ENCODE peak calls at places on chromosomes 5 and 9, in eight cellular contexts. N is left ventricle myocardium inferior, C is HCT116, J is H7, X is GM23248, O is GM06990, A is fibroblast of villous mesenchyme, R is AG04449. B is an unnamed sample.
A peak's percentile ranks its signal among the peaks of the same experiment; 100 is the strongest.

GRCh38 chr9:110148384-110148783 is 59.6 kb downstream of the C9orf152 start:
- DNase-seq in N (no peak), C (no peak), J (no peak), X (peak; percentile 33), O (peak; percentile 67), A (peak; percentile 55), R (no peak), B (no peak)

GRCh38 chr5:4572713-4573112 is 567.4 kb upstream of the ADAMTS16 start:
- DNase-seq in N (no peak), C (no peak), J (no peak), X (no peak), O (no peak), A (no peak), R (no peak), B (no peak)

GRCh38 chr5:5387789-5388188 is 34.7 kb upstream of the ICE1 start:
- DNase-seq in N (no peak), C (no peak), J (no peak), X (no peak), O (no peak), A (peak; percentile 37), R (no peak), B (no peak)

GRCh38 chr5:142866563-142867275 is 96.5 kb downstream of the ARHGAP26 start:
- DNase-seq in N (no peak), C (peak; percentile 67), J (peak; percentile 69), X (peak; percentile 81), O (peak; percentile 14), A (peak; percentile 59), R (no peak), B (no peak)

GRCh38 chr5:96080557-96080956 is 118.9 kb upstream of the ELL2 start:
- DNase-seq in N (no peak), C (no peak), J (no peak), X (peak; percentile 69), O (no peak), A (peak; percentile 72), R (no peak), B (no peak)

GRCh38 chr9:38053697-38054461 is 15.1 kb downstream of the SHB start:
- DNase-seq in N (no peak), C (no peak), J (no peak), X (no peak), O (no peak), A (no peak), R (no peak), B (no peak)

GRCh38 chr5:133225671-133226152 is 173.9 kb downstream of the HSPA4 start:
- DNase-seq in N (no peak), C (no peak), J (no peak), X (peak; percentile 28), O (no peak), A (peak; percentile 83), R (no peak), B (no peak)

GRCh38 chr5:135944967-135945560 is 9.7 kb downstream of the LECT2 start:
- DNase-seq in N (no peak), C (peak; percentile 71), J (peak; percentile 56), X (peak; percentile 88), O (no peak), A (peak; percentile 92), R (peak; percentile 56), B (peak; percentile 54)

GRCh38 chr5:153476767-153477166 is 13.7 kb upstream of the GRIA1 start:
- DNase-seq in N (no peak), C (peak; percentile 40), J (no peak), X (peak; percentile 84), O (no peak), A (peak; percentile 77), R (peak; percentile 54), B (peak; percentile 93)

GRCh38 chr9:124295097-124295794 is 37.5 kb downstream of the NEK6 start:
- DNase-seq in N (no peak), C (no peak), J (no peak), X (no peak), O (no peak), A (peak; percentile 62), R (no peak), B (no peak)

GRCh38 chr5:131109540-131110255 is 55.4 kb downstream of the HINT1 start:
- DNase-seq in N (no peak), C (peak; percentile 35), J (peak; percentile 36), X (peak; percentile 62), O (no peak), A (peak; percentile 53), R (peak; percentile 3), B (peak; percentile 2)

GRCh38 chr5:131104169-131104775 is 60.8 kb downstream of the HINT1 start:
- DNase-seq in N (no peak), C (no peak), J (no peak), X (no peak), O (no peak), A (no peak), R (no peak), B (no peak)

GRCh38 chr5:131110256-131110594 is 54.8 kb downstream of the HINT1 start:
- DNase-seq in N (no peak), C (no peak), J (no peak), X (no peak), O (no peak), A (no peak), R (no peak), B (no peak)

GRCh38 chr5:131112424-131112823 is 52.6 kb downstream of the HINT1 start:
- DNase-seq in N (no peak), C (no peak), J (no peak), X (no peak), O (no peak), A (no peak), R (no peak), B (no peak)

GRCh38 chr5:131107128-131107527 is 57.9 kb downstream of the HINT1 start:
- DNase-seq in N (no peak), C (no peak), J (no peak), X (no peak), O (no peak), A (no peak), R (no peak), B (no peak)
- H3K4me3 ChIP-seq in N (no peak overlapping the region), C (no peak overlapping the region), J (no peak overlapping the region), X (no peak overlapping the region), O (no peak overlapping the region), A (no peak overlapping the region), R (no peak overlapping the region), B (no peak overlapping the region)

DNA sequence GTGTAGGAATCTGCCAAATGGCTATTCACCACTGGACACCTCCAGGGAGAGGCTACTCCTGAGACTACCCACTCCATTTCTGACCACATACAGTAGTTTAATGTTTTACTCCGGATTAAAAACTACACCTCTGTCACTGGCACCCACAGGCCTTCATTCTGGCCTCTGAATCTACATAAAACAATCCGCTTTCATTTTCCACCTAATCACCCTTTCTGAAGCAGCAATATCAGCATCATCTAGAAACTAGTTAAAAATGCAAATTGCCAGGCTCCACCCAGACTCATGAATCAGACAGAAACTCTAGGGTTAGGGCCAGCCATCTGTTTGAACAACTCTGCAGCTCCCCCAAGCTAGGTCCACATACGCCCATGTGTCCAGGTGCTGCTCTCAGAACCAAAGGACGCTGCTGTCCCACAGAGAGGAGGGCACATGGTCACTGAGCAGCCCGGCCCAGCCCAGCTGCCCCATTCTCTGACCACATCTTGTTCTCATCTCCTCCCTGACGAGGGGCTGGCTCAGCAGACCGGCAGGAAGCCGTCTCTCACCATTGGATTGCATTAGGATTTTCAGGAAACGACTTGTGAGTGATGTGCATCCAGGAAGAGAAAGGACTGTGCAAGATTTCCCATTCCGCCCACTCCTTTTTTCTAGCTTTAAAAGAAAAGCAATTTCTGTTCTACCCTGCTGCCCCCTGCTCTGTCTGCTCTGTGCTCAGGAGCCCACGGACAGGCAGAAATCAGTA is 34.7 kb downstream of the ADAM19 start:
- DNase-seq in N (peak; percentile 58), C (no peak), J (no peak), X (peak; percentile 84), O (peak; percentile 78), A (peak; percentile 75), R (no peak), B (peak; percentile 68)
- H3K4me3 ChIP-seq in N (peak overlapping the region; percentile 32), C (no peak overlapping the region), J (no peak overlapping the region), X (peak overlapping the region; percentile 55), O (peak overlapping the region; percentile 48), A (peak overlapping the region; percentile 3), R (no peak overlapping the region), B (peak overlapping the region; percentile 14)

GRCh38 chr5:61163905-61164304 is 1.6 kb upstream of the SMIM15 start:
- DNase-seq in N (no peak), C (no peak), J (peak; percentile 2), X (no peak), O (no peak), A (no peak), R (no peak), B (no peak)
- H3K4me3 ChIP-seq in N (peak overlapping the region; percentile 76), C (peak overlapping the region; percentile 92), J (no peak overlapping the region), X (peak overlapping the region; percentile 82), O (no peak overlapping the region), A (peak overlapping the region; percentile 84), R (peak overlapping the region; percentile 15), B (no peak overlapping the region)

DNA sequence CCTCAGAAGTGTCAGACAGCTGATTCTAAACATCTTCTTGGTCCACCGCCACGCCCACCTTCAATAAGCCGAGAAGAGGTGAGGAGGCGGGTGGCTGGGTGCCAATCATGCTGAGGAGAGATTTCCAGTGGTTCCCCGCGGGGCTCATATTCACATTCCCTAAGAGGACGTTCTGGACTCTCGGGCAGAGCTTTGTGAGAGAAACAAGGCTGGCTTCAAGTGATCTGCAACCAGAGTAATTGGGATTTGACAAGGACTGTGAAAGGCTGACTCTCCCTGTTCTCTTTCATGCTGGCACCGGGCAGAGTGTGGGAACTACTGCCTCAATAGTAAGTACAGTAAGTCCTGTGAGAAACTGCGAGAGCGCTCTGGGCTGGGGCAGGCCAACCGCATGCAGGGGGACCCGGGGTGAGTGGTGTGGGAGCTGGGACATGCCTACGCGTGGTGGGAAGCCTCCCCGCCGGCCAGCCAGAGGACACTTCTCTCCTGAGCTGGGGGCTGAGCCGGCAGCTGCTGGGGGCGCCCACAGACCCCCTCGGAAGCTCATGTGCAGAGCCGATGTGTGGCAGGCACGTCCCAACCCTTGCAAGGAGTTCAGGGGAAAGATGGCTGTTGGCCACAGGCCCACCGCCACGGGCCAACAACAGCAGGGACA is 110.9 kb downstream of the LIFR start:
- DNase-seq in N (peak; percentile 45), C (no peak), J (no peak), X (no peak), O (no peak), A (peak; percentile 33), R (no peak), B (no peak)
- H3K4me3 ChIP-seq in N (peak overlapping the region; percentile 53), C (no peak overlapping the region), J (no peak overlapping the region), X (no peak overlapping the region), O (no peak overlapping the region), A (peak overlapping the region; percentile 60), R (peak overlapping the region; percentile 46), B (peak overlapping the region; percentile 26)

DNA sequence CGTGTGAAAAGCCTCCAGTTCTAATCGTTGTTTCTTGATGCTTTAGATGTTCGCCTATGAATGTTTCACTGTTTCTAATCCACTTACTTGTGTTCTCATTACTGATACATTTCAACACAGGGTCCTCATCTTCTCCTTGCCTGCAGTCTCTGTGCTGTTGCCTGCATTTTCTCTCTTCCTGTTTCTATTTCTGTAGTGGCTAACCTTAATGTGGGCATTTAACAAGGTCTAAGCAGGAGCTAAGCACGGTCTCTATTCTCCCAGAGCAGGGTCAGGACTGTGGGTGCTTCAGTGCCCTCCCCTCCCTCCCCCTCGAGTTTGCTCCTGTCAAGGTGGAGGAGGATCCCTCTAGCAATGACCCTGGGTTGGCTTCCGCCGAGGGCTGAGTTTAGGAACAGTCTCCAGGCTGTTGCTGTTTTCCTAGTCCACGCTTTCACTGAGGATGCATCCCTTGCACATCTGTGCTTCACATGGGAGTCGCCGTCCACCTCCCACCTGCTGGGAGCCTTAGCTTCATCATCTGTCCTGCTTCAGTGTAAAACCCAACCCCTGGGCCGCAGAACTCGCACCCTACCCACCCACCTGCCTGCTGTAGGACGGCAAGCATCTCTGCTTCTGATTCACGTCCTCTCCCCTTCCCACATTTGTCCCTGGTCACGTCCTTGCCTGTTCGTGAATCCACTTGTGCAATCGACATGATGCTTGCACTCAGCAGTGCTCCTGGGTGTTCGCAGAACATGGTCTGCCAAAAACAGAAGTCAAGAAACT is 2.4 kb upstream of the EXOC3 start:
- DNase-seq in N (no peak), C (no peak), J (no peak), X (no peak), O (no peak), A (no peak), R (no peak), B (no peak)
- H3K4me3 ChIP-seq in N (no peak overlapping the region), C (no peak overlapping the region), J (no peak overlapping the region), X (no peak overlapping the region), O (no peak overlapping the region), A (no peak overlapping the region), R (no peak overlapping the region), B (no peak overlapping the region)